ENCODE peak calls at places on chromosomes 4 and X, in five cellular contexts. L, Q, I, S and E are unnamed samples.

GRCh38 chr4:139229534-139230039 is 50.4 kb downstream of the MGARP start:
- DNase-seq in L (peak; percentile 73), Q (no peak), I (peak; percentile 81), S (no peak), E (peak; percentile 77)

GRCh38 chr4:152247271-152247975 is 288.5 kb downstream of the FBXW7 start:
- DNase-seq in L (no peak), Q (no peak), I (no peak), S (no peak), E (no peak)

GRCh38 chr4:109803924-109804571 is 2.2 kb upstream of the CFI start:
- DNase-seq in L (peak; percentile 44), Q (peak; percentile 43), I (peak; percentile 45), S (no peak), E (peak; percentile 66)

GRCh38 chr4:75895744-75896314 is 6.4 kb downstream of the PPEF2 start:
- DNase-seq in L (peak; percentile 30), Q (no peak), I (peak; percentile 34), S (no peak), E (peak; percentile 45)

GRCh38 chr4:52714597-52715254 is 36.5 kb downstream of the ERVMER34-1 start:
- DNase-seq in L (peak; percentile 44), Q (no peak), I (no peak), S (no peak), E (peak; percentile 35)

GRCh38 chr4:2745981-2746806 is 9.9 kb downstream of the TNIP2 start:
- DNase-seq in L (peak; percentile 66), Q (no peak), I (peak; percentile 35), S (no peak), E (peak; percentile 45)

GRCh38 chrX:9349572-9350259 is 115.1 kb upstream of the TBL1X start:
- DNase-seq in L (no peak), Q (no peak), I (no peak), S (no peak), E (peak; percentile 27)

GRCh38 chrX:102154900-102155805 is 624 bp downstream of the BEX5 start:
- DNase-seq in L (no peak), Q (peak; percentile 27), I (no peak), S (no peak), E (no peak)

GRCh38 chrX:9847071-9847470 is 60.8 kb downstream of the SHROOM2 start:
- DNase-seq in L (peak; percentile 79), Q (no peak), I (no peak), S (no peak), E (peak; percentile 77)

GRCh38 chrX:152450076-152450475 is 1.0 kb downstream of the GABRA3 start:
- DNase-seq in L (no peak), Q (no peak), I (no peak), S (no peak), E (no peak)

GRCh38 chr4:8594097-8595038 is 1.8 kb downstream of the CPZ start:
- DNase-seq in L (peak; percentile 85), Q (peak; percentile 46), I (peak; percentile 78), S (peak; percentile 50), E (peak; percentile 80)

GRCh38 chr4:138953962-138954371 is 61.6 kb upstream of the NOCT start:
- DNase-seq in L (peak; percentile 79), Q (no peak), I (peak; percentile 97), S (peak; percentile 24), E (peak; percentile 93)

DNA sequence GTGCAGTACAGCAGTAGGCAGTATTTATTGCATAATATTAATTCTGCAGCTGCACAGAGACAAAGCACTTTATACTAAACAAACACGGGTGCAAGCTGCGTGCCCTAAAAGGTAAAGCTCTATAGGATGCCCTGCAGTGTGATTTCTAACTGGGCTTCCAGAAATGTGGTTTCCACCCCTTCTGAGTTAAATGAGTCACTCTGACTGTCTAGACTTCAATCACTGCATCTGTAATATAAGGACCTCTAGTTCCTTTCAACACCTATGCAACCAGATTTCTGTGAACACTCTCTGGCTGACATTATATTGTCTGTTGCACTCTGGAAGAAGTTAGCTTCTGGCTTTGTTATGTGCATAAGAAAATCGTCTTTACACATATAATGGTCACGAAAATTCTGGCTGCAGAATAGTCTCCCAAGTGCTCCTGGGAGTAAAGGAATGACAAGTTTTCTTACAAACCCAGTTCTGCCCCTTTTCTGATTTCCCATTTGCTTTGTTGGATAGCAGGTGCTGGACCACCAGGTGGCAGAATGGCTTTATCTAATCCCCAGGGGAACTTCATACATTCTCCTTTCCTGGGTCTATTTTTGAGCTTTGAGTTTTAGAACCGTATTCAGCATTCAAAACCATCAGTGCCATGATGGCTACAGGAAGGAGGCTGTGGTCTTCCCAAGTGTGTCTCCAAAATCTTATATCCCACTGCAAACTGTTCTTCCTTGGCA is 842.2 kb downstream of the STIM2 start:
- DNase-seq in L (no peak), Q (no peak), I (peak; percentile 12), S (no peak), E (no peak)
- TF ChIP-seq CTCF in L (peak; percentile 34), Q (no peak), I (peak; percentile 42), S (no peak), E (no peak)

GRCh38 chr4:157992038-157992706 is 180.7 kb downstream of the GASK1B start:
- DNase-seq in L (peak; percentile 90), Q (peak; percentile 38), I (peak; percentile 91), S (no peak), E (peak; percentile 93)
- H3K4me3 ChIP-seq in L (peak overlapping the region; percentile 38), Q (no peak overlapping the region), I (peak overlapping the region; percentile 42), S (peak overlapping the region; percentile 40), E (peak overlapping the region; percentile 29)

DNA sequence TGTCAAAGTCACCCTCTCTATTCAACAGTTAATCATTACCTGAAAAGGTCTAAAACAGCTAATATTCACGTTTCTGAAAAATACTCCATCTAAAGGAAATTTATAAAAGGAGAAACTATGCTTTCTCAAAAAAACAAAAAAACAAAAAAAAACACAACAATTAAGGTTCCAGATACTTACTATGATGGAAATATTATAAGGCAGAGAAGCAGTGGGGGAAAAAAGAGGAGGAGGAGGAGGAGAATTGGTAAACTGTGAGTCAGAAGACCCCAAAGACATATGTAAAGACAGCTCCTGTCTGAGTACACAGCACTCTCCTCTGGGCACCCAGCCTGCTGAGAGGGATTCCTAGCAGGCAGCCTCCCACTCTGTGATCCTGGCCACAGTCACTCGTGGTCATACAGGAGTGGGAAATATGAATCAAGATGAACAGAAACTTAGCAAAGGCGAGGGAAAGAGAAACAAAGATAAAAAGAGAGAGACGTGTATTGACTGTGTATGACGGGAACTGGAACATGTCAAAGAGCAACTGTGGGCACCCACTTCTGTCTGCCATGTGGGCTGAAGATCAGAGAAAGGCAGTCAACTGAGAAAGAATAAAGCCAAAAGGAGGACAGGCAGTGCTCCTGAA is 12.5 kb downstream of the KLHL15 start:
- DNase-seq in L (no peak), Q (no peak), I (no peak), S (no peak), E (no peak)
- TF ChIP-seq CTCF in L (no peak), Q (no peak), I (no peak), S (no peak), E (no peak)

DNA sequence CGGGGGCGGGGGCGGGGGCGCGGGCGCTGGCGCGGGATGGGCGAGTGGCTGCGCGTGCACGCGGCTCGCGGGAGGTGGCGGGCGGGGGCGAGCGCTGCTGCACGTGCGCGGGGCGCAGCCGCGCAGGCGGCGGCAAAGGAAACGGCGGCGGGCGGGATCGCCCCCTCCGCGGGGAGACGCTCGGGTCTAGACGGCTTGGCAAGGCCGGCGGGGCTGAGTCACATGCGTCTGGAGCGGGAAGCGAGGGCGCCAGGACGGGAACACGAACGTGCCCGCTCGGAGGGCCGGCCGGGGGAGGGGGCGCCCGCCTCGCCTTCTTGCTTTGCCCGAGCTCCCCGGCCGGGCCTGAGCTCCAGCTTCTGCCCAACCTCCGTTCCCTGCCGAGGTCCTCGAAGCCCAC is 4.3 kb upstream of the HAUS7 start:
- DNase-seq in L (peak; percentile 51), Q (peak; percentile 54), I (peak; percentile 41), S (peak; percentile 79), E (peak; percentile 61)
- H3K4me3 ChIP-seq in L (peak overlapping the region; percentile 12), Q (no peak overlapping the region), I (no peak overlapping the region), S (peak overlapping the region; percentile 29), E (no peak overlapping the region)

DNA sequence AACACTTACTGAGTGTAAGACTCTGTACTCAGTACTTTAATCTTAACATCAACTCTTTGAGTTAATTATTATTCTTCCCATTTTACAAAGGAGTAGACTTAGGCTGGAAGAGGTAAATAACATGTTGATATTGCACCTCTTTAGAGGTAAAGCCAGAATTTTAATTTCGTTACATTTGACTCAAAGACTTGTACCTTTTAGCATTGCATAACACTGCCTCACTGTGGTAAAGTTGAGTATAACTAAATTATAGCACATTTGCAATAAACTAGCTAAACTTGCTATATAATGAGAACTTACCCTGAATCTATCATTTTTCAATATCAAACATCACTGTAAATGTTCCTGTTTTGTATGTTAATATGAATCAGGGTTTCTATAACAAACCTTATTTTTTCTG is 218.5 kb downstream of the PRR32 start:
- DNase-seq in L (no peak), Q (no peak), I (no peak), S (no peak), E (no peak)
- TF ChIP-seq CTCF in L (no peak), Q (no peak), I (no peak), S (no peak), E (no peak)

GRCh38 chr4:68465058-68465457 is 17.8 kb downstream of the TMPRSS11E start:
- DNase-seq in L (no peak), Q (no peak), I (no peak), S (no peak), E (no peak)

GRCh38 chr4:68466751-68467150 is 19.5 kb downstream of the TMPRSS11E start:
- DNase-seq in L (no peak), Q (no peak), I (no peak), S (no peak), E (no peak)

GRCh38 chr4:68469482-68469881 is 22.2 kb downstream of the TMPRSS11E start:
- DNase-seq in L (no peak), Q (no peak), I (no peak), S (no peak), E (no peak)

GRCh38 chr4:68463796-68464195 is 16.5 kb downstream of the TMPRSS11E start:
- DNase-seq in L (peak; percentile 27), Q (no peak), I (peak; percentile 11), S (no peak), E (no peak)

DNA sequence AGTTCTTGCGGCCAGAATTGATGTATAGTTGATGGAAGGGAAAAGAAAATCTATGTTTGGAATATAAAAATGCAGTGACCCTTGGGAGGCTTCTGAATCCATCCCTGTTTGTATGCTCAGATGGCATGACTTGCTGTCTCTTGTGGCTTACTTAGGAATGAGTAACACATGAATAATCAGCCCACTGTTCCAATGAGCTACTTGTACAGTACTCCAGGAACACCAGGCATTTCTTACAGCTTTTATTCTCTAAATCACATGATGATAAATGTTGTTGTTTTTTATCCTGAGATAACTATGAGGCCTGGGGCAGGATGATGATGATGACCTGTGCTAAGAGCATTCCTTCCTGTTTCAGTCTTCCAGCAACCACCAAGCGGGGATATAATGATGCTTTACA is 18.9 kb downstream of the TMPRSS11E start:
- DNase-seq in L (peak; percentile 40), Q (no peak), I (peak; percentile 44), S (no peak), E (peak; percentile 33)
- H3K4me3 ChIP-seq in L (no peak overlapping the region), Q (no peak overlapping the region), I (no peak overlapping the region), S (no peak overlapping the region), E (no peak overlapping the region)